ENCODE peak calls at places on chromosomes 3 and 15, in nine cellular contexts. Z is spleen; S is HCEC 1CT; M is activated CD4-positive, alpha-beta T cell treated with anti-CD3 and anti-CD28 coated beads, Interleukin-2, amount 50 U/mL, for 1 hour; G is fibroblast of lung; J is LoVo; L is stimulated activated CD4-positive, alpha-beta T cell treated with anti-CD3 and anti-CD28 coated beads, Interleukin-1b, Interleukin-23, amount 100 ng/mL, for 24 hours; O is skeletal muscle cell; K is kidney tubule cell. R is an unnamed sample.
A peak's percentile ranks its signal among the peaks of the same experiment; 100 is the strongest.

GRCh38 chr15:43118829-43119228 is 13.0 kb upstream of the UBR1 start:
- DNase-seq in Z (no peak), S (no peak), M (no peak), G (no peak), J (no peak), L (no peak), O (no peak), K (peak; percentile 62), R (peak; percentile 32)

GRCh38 chr3:158770254-158771017 is 31.4 kb upstream of the MFSD1 start:
- DNase-seq in Z (no peak), S (peak; percentile 84), M (no peak), G (peak; percentile 89), J (no peak), L (no peak), O (peak; percentile 56), K (peak; percentile 40), R (no peak)

GRCh38 chr3:178334239-178334638 is 202.0 kb upstream of the KCNMB2 start:
- DNase-seq in Z (peak; percentile 36), S (no peak), M (no peak), G (no peak), J (no peak), L (no peak), O (no peak), K (no peak), R (no peak)

GRCh38 chr15:99416191-99417188 is 149.3 kb upstream of the MEF2A start:
- DNase-seq in Z (no peak), S (no peak), M (no peak), G (no peak), J (no peak), L (no peak), O (no peak), K (no peak), R (no peak)

GRCh38 chr15:93451265-93451664 is 362.3 kb upstream of the RGMA start:
- DNase-seq in Z (no peak), S (no peak), M (no peak), G (no peak), J (no peak), L (no peak), O (no peak), K (no peak), R (no peak)

GRCh38 chr3:149203758-149204157 is 17.9 kb downstream of the CP start:
- DNase-seq in Z (no peak), S (no peak), M (no peak), G (no peak), J (no peak), L (no peak), O (no peak), K (no peak), R (peak; percentile 70)

GRCh38 chr15:57732526-57733331 is 26.2 kb downstream of the POLR2M start:
- DNase-seq in Z (no peak), S (peak; percentile 49), M (peak; percentile 40), G (peak; percentile 67), J (peak; percentile 66), L (peak; percentile 24), O (no peak), K (peak; percentile 59), R (peak; percentile 47)

GRCh38 chr3:141499304-141499703 is 12.5 kb downstream of the RASA2 start:
- DNase-seq in Z (no peak), S (no peak), M (no peak), G (no peak), J (no peak), L (no peak), O (no peak), K (no peak), R (no peak)

GRCh38 chr15:29859981-29860745 is 37.9 kb upstream of the TJP1 start:
- DNase-seq in Z (no peak), S (peak; percentile 86), M (no peak), G (peak; percentile 55), J (no peak), L (no peak), O (peak; percentile 56), K (peak; percentile 84), R (no peak)

GRCh38 chr3:157103860-157104259 is 56.1 kb downstream of the CCNL1 start:
- DNase-seq in Z (no peak), S (no peak), M (no peak), G (no peak), J (no peak), L (no peak), O (no peak), K (no peak), R (no peak)

GRCh38 chr3:127153506-127153815 is 39.5 kb upstream of the PRR23E start:
- DNase-seq in Z (peak; percentile 61), S (no peak), M (no peak), G (no peak), J (no peak), L (no peak), O (no peak), K (no peak), R (no peak)

GRCh38 chr3:45491344-45491743 is 103.0 kb downstream of the LARS2 start:
- DNase-seq in Z (no peak), S (no peak), M (no peak), G (no peak), J (no peak), L (no peak), O (no peak), K (no peak), R (no peak)

R was measured in GM12865.